ENCODE peak calls at places on chromosome 1, in five cellular contexts. P is GM23338; T is activated CD8-positive, alpha-beta memory T cell treated with anti-CD3 and anti-CD28 coated beads for 24 hours; S is activated CD4-positive, alpha-beta T cell treated with anti-CD3 and anti-CD28 coated beads for 24 hours; A is amniotic stem cell. D is an unnamed sample.
A peak's percentile ranks its signal among the peaks of the same experiment; 100 is the strongest.

GRCh38 chr1:26838474-26839338 is 12.2 kb downstream of the ZDHHC18 start:
- DNase-seq in P (no peak), T (peak; percentile 73), S (peak; percentile 51), A (no peak), D (no peak)

GRCh38 chr1:156927215-156928042 is 7.0 kb downstream of the LRRC71 start:
- DNase-seq in P (peak; percentile 97), T (peak; percentile 85), S (peak; percentile 43), A (peak; percentile 66), D (no peak)

GRCh38 chr1:205325334-205325884 is 3.9 kb upstream of the NUAK2 start:
- DNase-seq in P (peak; percentile 87), T (peak; percentile 76), S (no peak), A (no peak), D (no peak)

GRCh38 chr1:109089242-109090015 is 1.1 kb upstream of the TMEM167B start:
- DNase-seq in P (peak; percentile 93), T (no peak), S (no peak), A (no peak), D (no peak)

GRCh38 chr1:109928591-109929111 is 18.0 kb downstream of the CSF1 start:
- DNase-seq in P (no peak), T (no peak), S (no peak), A (no peak), D (no peak)

GRCh38 chr1:220339581-220339980 is 67.3 kb upstream of the RAB3GAP2 start:
- DNase-seq in P (peak; percentile 24), T (no peak), S (no peak), A (no peak), D (no peak)

GRCh38 chr1:172895050-172895460 is 155.7 kb downstream of the TNFSF18 start:
- DNase-seq in P (peak; percentile 14), T (no peak), S (no peak), A (no peak), D (no peak)

GRCh38 chr1:67484492-67484891 is 54.3 kb upstream of the SERBP1 start:
- DNase-seq in P (no peak), T (no peak), S (no peak), A (no peak), D (no peak)

GRCh38 chr1:41639332-41639936 is 155.0 kb upstream of the EDN2 start:
- DNase-seq in P (no peak), T (peak; percentile 77), S (peak; percentile 41), A (no peak), D (no peak)

GRCh38 chr1:78333426-78334012 is 157.3 kb upstream of the PTGFR start:
- DNase-seq in P (peak; percentile 52), T (no peak), S (no peak), A (no peak), D (no peak)

GRCh38 chr1:217968085-217968484 is 317.0 kb upstream of the RRP15 start:
- DNase-seq in P (no peak), T (no peak), S (no peak), A (no peak), D (no peak)

GRCh38 chr1:200890027-200890426 is 4.7 kb upstream of the INAVA start:
- DNase-seq in P (no peak), T (no peak), S (no peak), A (no peak), D (no peak)